ENCODE peak calls at places on chromosome 12, in five cellular contexts. O is suprapubic skin, C is breast epithelium, G is HL-60, L is transverse colon. T is an unnamed sample.

GRCh38 chr12:40473979-40474378 is 218.3 kb upstream of the CNTN1 start:
- DNase-seq in O (no peak), C (no peak), G (no peak), L (no peak), T (no peak)

GRCh38 chr12:659090-659683 is 4.1 kb downstream of the NINJ2 start:
- DNase-seq in O (no peak), C (no peak), G (no peak), L (no peak), T (no peak)

GRCh38 chr12:21764950-21765349 is 9.6 kb downstream of the KCNJ8 start:
- DNase-seq in O (no peak), C (no peak), G (no peak), L (no peak), T (no peak)

GRCh38 chr12:41055875-41056577 is 132.1 kb upstream of the PDZRN4 start:
- DNase-seq in O (no peak), C (no peak), G (no peak), L (no peak), T (no peak)

GRCh38 chr12:129393357-129393937 is 510.4 kb downstream of the TMEM132D start:
- DNase-seq in O (no peak), C (no peak), G (no peak), L (no peak), T (no peak)

GRCh38 chr12:74915718-74916117 is 293.9 kb downstream of the KCNC2 start:
- DNase-seq in O (no peak), C (no peak), G (no peak), L (no peak), T (no peak)

GRCh38 chr12:48027183-48028002 is 23.1 kb upstream of the COL2A1 start:
- DNase-seq in O (no peak), C (no peak), G (no peak), L (no peak), T (no peak)

GRCh38 chr12:34204830-34205285 is 182.6 kb downstream of the ALG10 start:
- DNase-seq in O (no peak), C (no peak), G (no peak), L (no peak), T (no peak)

GRCh38 chr12:96749978-96750377 is 157.1 kb upstream of the NEDD1 start:
- DNase-seq in O (no peak), C (no peak), G (no peak), L (no peak), T (no peak)

GRCh38 chr12:31959051-31959700 is at the start of gene RESF1:
- DNase-seq in O (peak), C (peak), G (peak), L (peak), T (peak)

GRCh38 chr12:32139064-32139421 is 32.4 kb downstream of the BICD1 start:
- DNase-seq in O (no peak), C (no peak), G (peak), L (peak), T (no peak)

GRCh38 chr12:2215709-2216560 is 163.1 kb downstream of the CACNA1C start:
- DNase-seq in O (no peak), C (no peak), G (no peak), L (no peak), T (no peak)

GRCh38 chr12:15928345-15928744 is 17.2 kb downstream of the DERA start:
- DNase-seq in O (no peak), C (no peak), G (no peak), L (no peak), T (no peak)

GRCh38 chr12:95974358-95974757 is 21.8 kb downstream of the HAL start:
- DNase-seq in O (no peak), C (no peak), G (no peak), L (no peak), T (no peak)

GRCh38 chr12:79337891-79338290 is 352.9 kb downstream of the PAWR start:
- DNase-seq in O (no peak), C (no peak), G (no peak), L (no peak), T (no peak)

GRCh38 chr12:16299403-16299802 is 21.9 kb upstream of the SLC15A5 start:
- DNase-seq in O (no peak), C (no peak), G (no peak), L (peak), T (no peak)

GRCh38 chr12:108442077-108442476 is 73.0 kb upstream of the FICD start:
- DNase-seq in O (no peak), C (peak), G (no peak), L (no peak), T (no peak)

GRCh38 chr12:71223139-71223538 is 65.3 kb upstream of the TSPAN8 start:
- DNase-seq in O (no peak), C (no peak), G (no peak), L (no peak), T (no peak)

GRCh38 chr12:120316798-120317257 is 10.8 kb downstream of the PLA2G1B start:
- DNase-seq in O (no peak), C (no peak), G (no peak), L (no peak), T (peak)

GRCh38 chr12:117192057-117192456 is 1.8 kb upstream of the FBXO21 start:
- DNase-seq in O (peak), C (no peak), G (no peak), L (no peak), T (no peak)

GRCh38 chr12:12976366-12976765 is 23.7 kb downstream of the HEBP1 start:
- DNase-seq in O (no peak), C (no peak), G (no peak), L (no peak), T (no peak)
- TF ChIP-seq POLR2AphosphoS5 in O (no peak), C (no peak), G (no peak), L (peak), T (no peak)

DNA sequence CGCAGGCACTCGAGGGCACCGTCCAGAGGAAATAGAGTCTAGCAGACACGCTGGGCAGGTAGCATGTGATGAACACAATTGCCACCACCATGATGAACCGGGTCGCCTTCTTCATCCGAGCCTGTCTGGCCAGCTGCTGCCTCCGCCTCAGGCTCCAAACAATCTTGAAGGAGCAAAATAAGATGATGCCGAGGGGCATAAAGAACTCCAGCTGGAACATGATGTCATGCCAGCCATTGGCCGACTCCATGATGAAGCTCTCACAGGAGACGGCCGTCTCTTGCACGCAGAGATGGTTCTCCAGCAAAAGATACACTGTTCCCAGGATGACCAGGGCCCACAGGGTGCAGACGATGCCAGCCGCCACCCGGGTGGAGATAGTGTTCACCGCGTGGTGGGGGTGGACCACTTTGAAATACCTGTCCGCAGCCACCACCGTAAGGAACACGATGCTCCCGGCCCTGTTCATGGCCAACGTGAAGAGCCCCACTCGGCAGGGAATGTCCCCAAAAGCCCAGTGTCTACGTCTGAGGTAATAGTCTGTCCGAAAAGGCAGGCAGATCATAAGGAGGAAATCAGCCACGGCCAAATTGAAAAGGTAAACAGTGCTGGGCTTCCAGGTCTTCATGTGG is 945 bp downstream of the HCAR1 start:
- DNase-seq in O (no peak), C (no peak), G (no peak), L (no peak), T (no peak)
- H3K4me3 ChIP-seq in O (no peak), C (peak), G (no peak), L (no peak), T (peak)

DNA sequence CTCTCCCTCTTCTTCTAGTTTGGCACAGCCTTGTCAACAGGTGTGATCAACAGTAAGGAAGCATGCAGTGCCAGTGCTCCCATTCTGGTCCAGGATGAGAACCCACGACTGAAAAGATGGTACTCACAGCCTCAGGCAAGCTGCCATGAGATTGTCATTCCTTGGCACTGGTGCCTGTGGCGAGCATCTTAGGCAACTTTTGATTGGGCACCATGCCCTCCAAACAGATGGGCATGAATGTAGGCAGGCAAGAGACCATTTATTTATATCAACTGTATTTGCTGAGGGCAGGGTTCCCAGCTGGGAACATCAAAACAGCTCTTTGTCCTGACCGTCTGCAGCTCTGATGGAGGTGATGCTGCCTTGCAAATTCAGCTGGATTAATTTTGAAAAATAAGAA is 522.3 kb downstream of the RMST start:
- DNase-seq in O (no peak), C (peak), G (no peak), L (no peak), T (no peak)
- TF ChIP-seq CTCF in O (no peak), C (no peak), G (no peak), L (no peak), T (no peak)

GRCh38 chr12:118544569-118544968 is 168.2 kb downstream of the SUDS3 start:
- DNase-seq in O (peak), C (no peak), G (no peak), L (no peak), T (no peak)
- TF ChIP-seq POLR2AphosphoS5 in O (no peak), C (no peak), G (no peak), L (no peak), T (no peak)

GRCh38 chr12:53998174-53998899 is 1.6 kb upstream of the HOXC9 start:
- DNase-seq in O (no peak), C (no peak), G (no peak), L (no peak), T (no peak)
- H3K4me3 ChIP-seq in O (peak), C (peak), G (no peak), L (no peak), T (no peak)

GRCh38 chr12:116142936-116143882 is 134.3 kb downstream of the MED13L start:
- DNase-seq in O (no peak), C (no peak), G (peak), L (no peak), T (no peak)

GRCh38 chr12:116140559-116140958 is 136.9 kb downstream of the MED13L start:
- DNase-seq in O (no peak), C (no peak), G (no peak), L (no peak), T (no peak)

GRCh38 chr12:116138781-116139180 is 138.7 kb downstream of the MED13L start:
- DNase-seq in O (no peak), C (no peak), G (no peak), L (no peak), T (no peak)

GRCh38 chr12:116141833-116142162 is 135.7 kb downstream of the MED13L start:
- DNase-seq in O (no peak), C (no peak), G (no peak), L (no peak), T (no peak)

GRCh38 chr12:116141110-116141832 is 136.2 kb downstream of the MED13L start:
- DNase-seq in O (no peak), C (no peak), G (no peak), L (no peak), T (no peak)
- TF ChIP-seq CTCF in O (no peak), C (no peak), G (no peak), L (no peak), T (no peak)

GRCh38 chr12:26741828-26742227 is 91.2 kb downstream of the ITPR2 start:
- DNase-seq in O (no peak), C (no peak), G (no peak), L (no peak), T (no peak)

GRCh38 chr12:26746315-26746714 is 86.7 kb downstream of the ITPR2 start:
- DNase-seq in O (no peak), C (no peak), G (no peak), L (no peak), T (no peak)

GRCh38 chr12:26748412-26748740 is 84.6 kb downstream of the ITPR2 start:
- DNase-seq in O (no peak), C (no peak), G (no peak), L (no peak), T (no peak)

GRCh38 chr12:26744042-26744626 is 88.9 kb downstream of the ITPR2 start:
- DNase-seq in O (no peak), C (no peak), G (no peak), L (no peak), T (no peak)

GRCh38 chr12:26744697-26745440 is 88.1 kb downstream of the ITPR2 start:
- DNase-seq in O (no peak), C (no peak), G (no peak), L (no peak), T (no peak)
- TF ChIP-seq POLR2AphosphoS5 in O (no peak), C (no peak), G (no peak), L (peak), T (no peak)

GRCh38 chr12:53696655-53697321 is 20.9 kb upstream of the ATP5MC2 start:
- DNase-seq in O (no peak), C (no peak), G (no peak), L (no peak), T (no peak)
- H3K4me3 ChIP-seq in O (peak), C (peak), G (no peak), L (no peak), T (no peak)

GRCh38 chr12:130573235-130573634 is 142.9 kb downstream of the RIMBP2 start:
- DNase-seq in O (no peak), C (no peak), G (no peak), L (no peak), T (no peak)

GRCh38 chr12:130571734-130572133 is 144.4 kb downstream of the RIMBP2 start:
- DNase-seq in O (no peak), C (no peak), G (no peak), L (no peak), T (no peak)

GRCh38 chr12:130572553-130572952 is 143.5 kb downstream of the RIMBP2 start:
- DNase-seq in O (no peak), C (no peak), G (no peak), L (no peak), T (no peak)

GRCh38 chr12:130568546-130568945 is 147.6 kb downstream of the RIMBP2 start:
- DNase-seq in O (no peak), C (no peak), G (no peak), L (no peak), T (no peak)

DNA sequence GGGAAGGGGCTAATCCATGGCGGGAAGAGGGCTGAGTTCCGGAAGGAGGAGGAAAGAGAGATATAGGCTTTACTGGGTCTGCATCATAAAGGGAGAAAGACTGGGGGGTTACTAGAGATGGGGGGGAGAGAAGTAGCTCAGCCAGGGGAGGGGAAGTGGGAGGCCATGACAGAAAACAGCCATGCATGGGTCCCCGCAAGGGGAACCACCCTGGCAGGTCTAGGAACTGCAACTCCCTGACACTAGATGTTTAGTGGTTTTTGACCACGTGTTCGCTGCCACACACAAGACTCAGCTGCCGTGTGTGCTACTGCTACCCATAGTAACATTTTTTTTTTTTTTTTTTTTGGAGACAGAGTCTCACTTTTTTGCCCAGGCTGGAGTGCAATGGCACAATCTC is 145.0 kb downstream of the RIMBP2 start:
- DNase-seq in O (no peak), C (no peak), G (no peak), L (no peak), T (no peak)
- TF ChIP-seq CTCF in O (no peak), C (no peak), G (no peak), L (no peak), T (no peak)